ENCODE peak calls at places on chromosomes 11 and 22, in eight cellular contexts. K is cardiac muscle cell, R is A549, E is retinal pigment epithelial cell, I is neural progenitor cell, D is lower leg skin, Q is fibroblast of villous mesenchyme, B is astrocyte of the spinal cord. U is an unnamed sample.

GRCh38 chr11:58829736-58830135 is 14.8 kb downstream of the GLYATL2 start:
- DNase-seq in K (no peak), R (no peak), E (no peak), I (no peak), D (no peak), Q (peak), B (peak), U (peak)

GRCh38 chr22:50507421-50507990 is at the start of gene LMF2:
- DNase-seq in K (no peak), R (peak), E (no peak), I (no peak), D (peak), Q (no peak), B (no peak), U (no peak)

GRCh38 chr22:37911697-37912096 is 5.6 kb downstream of the MICALL1 start:
- DNase-seq in K (no peak), R (no peak), E (no peak), I (no peak), D (no peak), Q (no peak), B (no peak), U (no peak)

GRCh38 chr11:96464695-96465307 is 75.0 kb downstream of the JRKL start:
- DNase-seq in K (peak), R (peak), E (peak), I (peak), D (no peak), Q (peak), B (peak), U (peak)

GRCh38 chr11:79119491-79120284 is 321.1 kb downstream of the TENM4 start:
- DNase-seq in K (peak), R (no peak), E (peak), I (peak), D (peak), Q (no peak), B (no peak), U (no peak)

GRCh38 chr22:25048659-25049657 is 96.4 kb downstream of the KIAA1671 start:
- DNase-seq in K (peak), R (peak), E (no peak), I (peak), D (peak), Q (peak), B (peak), U (peak)

GRCh38 chr11:68987211-68987610 is 6.4 kb upstream of the MRGPRD start:
- DNase-seq in K (no peak), R (no peak), E (peak), I (no peak), D (no peak), Q (no peak), B (no peak), U (no peak)

GRCh38 chr22:37485006-37485713 is 1.0 kb downstream of the MFNG start:
- DNase-seq in K (no peak), R (no peak), E (no peak), I (no peak), D (no peak), Q (no peak), B (no peak), U (no peak)

GRCh38 chr22:35195226-35195625 is 62.1 kb upstream of the HMGXB4 start:
- DNase-seq in K (no peak), R (no peak), E (no peak), I (no peak), D (no peak), Q (no peak), B (no peak), U (no peak)

GRCh38 chr22:41808400-41808799 is 7.9 kb downstream of the CCDC134 start:
- DNase-seq in K (no peak), R (no peak), E (no peak), I (no peak), D (no peak), Q (no peak), B (no peak), U (no peak)

GRCh38 chr11:59616396-59616982 is 915 bp upstream of the OSBP start:
- DNase-seq in K (no peak), R (no peak), E (no peak), I (peak), D (no peak), Q (no peak), B (no peak), U (no peak)

GRCh38 chr11:102446606-102447005 is 6.0 kb downstream of the TMEM123 start:
- DNase-seq in K (peak), R (peak), E (no peak), I (no peak), D (no peak), Q (peak), B (peak), U (no peak)

GRCh38 chr11:123707206-123707605 is 34.3 kb downstream of the ZNF202 start:
- DNase-seq in K (no peak), R (no peak), E (no peak), I (no peak), D (no peak), Q (no peak), B (no peak), U (no peak)

GRCh38 chr11:43573233-43573632 is 107.3 kb upstream of the HSD17B12 start:
- DNase-seq in K (peak), R (no peak), E (no peak), I (peak), D (no peak), Q (no peak), B (no peak), U (no peak)

GRCh38 chr11:132886335-132886734 is 646.0 kb downstream of the OPCML start:
- DNase-seq in K (peak), R (no peak), E (no peak), I (no peak), D (no peak), Q (no peak), B (peak), U (no peak)

GRCh38 chr11:12182650-12183511 is 72.5 kb downstream of the MICAL2 start:
- DNase-seq in K (peak), R (peak), E (no peak), I (no peak), D (peak), Q (peak), B (peak), U (peak)

GRCh38 chr11:3907590-3907989 is 52.1 kb downstream of the STIM1 start:
- DNase-seq in K (no peak), R (no peak), E (no peak), I (no peak), D (no peak), Q (no peak), B (no peak), U (no peak)

GRCh38 chr11:72443016-72443415 is 8.7 kb upstream of the CLPB start:
- DNase-seq in K (peak), R (no peak), E (no peak), I (no peak), D (no peak), Q (peak), B (no peak), U (no peak)

GRCh38 chr11:128463386-128463829 is 124.0 kb downstream of the ETS1 start:
- DNase-seq in K (peak), R (no peak), E (peak), I (no peak), D (no peak), Q (peak), B (peak), U (no peak)

GRCh38 chr11:2811206-2812091 is 74.1 kb downstream of the CDKN1C start:
- DNase-seq in K (no peak), R (no peak), E (no peak), I (no peak), D (no peak), Q (no peak), B (no peak), U (no peak)

GRCh38 chr11:59283825-59284772 is 71.4 kb upstream of the MPEG1 start:
- DNase-seq in K (peak), R (peak), E (peak), I (peak), D (no peak), Q (peak), B (peak), U (peak)

GRCh38 chr22:29635734-29636357 is 32.4 kb downstream of the NF2 start:
- DNase-seq in K (peak), R (peak), E (no peak), I (peak), D (no peak), Q (peak), B (peak), U (peak)

GRCh38 chr11:46364056-46364455 is 16.8 kb downstream of the DGKZ start:
- DNase-seq in K (no peak), R (no peak), E (no peak), I (no peak), D (no peak), Q (no peak), B (no peak), U (no peak)

GRCh38 chr11:21285104-21285503 is 615.7 kb downstream of the NELL1 start:
- DNase-seq in K (no peak), R (no peak), E (no peak), I (no peak), D (no peak), Q (no peak), B (no peak), U (no peak)

GRCh38 chr11:75351541-75352416 is at the start of gene ARRB1:
- DNase-seq in K (peak), R (peak), E (no peak), I (peak), D (peak), Q (peak), B (no peak), U (no peak)

GRCh38 chr11:75583710-75584658 is 21.9 kb downstream of the SERPINH1 start:
- DNase-seq in K (peak), R (no peak), E (no peak), I (peak), D (peak), Q (peak), B (peak), U (no peak)

GRCh38 chr11:117780456-117780855 is 16.6 kb downstream of the DSCAML1 start:
- DNase-seq in K (no peak), R (no peak), E (no peak), I (no peak), D (no peak), Q (no peak), B (no peak), U (no peak)

GRCh38 chr11:22079133-22079847 is 113.6 kb upstream of the ANO5 start:
- DNase-seq in K (no peak), R (no peak), E (no peak), I (no peak), D (no peak), Q (no peak), B (no peak), U (no peak)

GRCh38 chr11:61488651-61489291 is 19.8 kb upstream of the LRRC10B start:
- DNase-seq in K (peak), R (no peak), E (peak), I (peak), D (no peak), Q (peak), B (no peak), U (no peak)

GRCh38 chr11:60095477-60096120 is 7.1 kb downstream of the MS4A2 start:
- DNase-seq in K (no peak), R (no peak), E (no peak), I (no peak), D (no peak), Q (no peak), B (no peak), U (no peak)

GRCh38 chr11:20873054-20873453 is 203.7 kb downstream of the NELL1 start:
- DNase-seq in K (peak), R (peak), E (no peak), I (peak), D (no peak), Q (no peak), B (no peak), U (no peak)

GRCh38 chr11:93957553-93957952 is 63.6 kb upstream of the HEPHL1 start:
- DNase-seq in K (no peak), R (no peak), E (no peak), I (no peak), D (no peak), Q (no peak), B (no peak), U (no peak)

GRCh38 chr11:1728931-1729691 is 21.3 kb downstream of the IFITM10 start:
- DNase-seq in K (no peak), R (no peak), E (no peak), I (no peak), D (no peak), Q (no peak), B (no peak), U (no peak)

DNA sequence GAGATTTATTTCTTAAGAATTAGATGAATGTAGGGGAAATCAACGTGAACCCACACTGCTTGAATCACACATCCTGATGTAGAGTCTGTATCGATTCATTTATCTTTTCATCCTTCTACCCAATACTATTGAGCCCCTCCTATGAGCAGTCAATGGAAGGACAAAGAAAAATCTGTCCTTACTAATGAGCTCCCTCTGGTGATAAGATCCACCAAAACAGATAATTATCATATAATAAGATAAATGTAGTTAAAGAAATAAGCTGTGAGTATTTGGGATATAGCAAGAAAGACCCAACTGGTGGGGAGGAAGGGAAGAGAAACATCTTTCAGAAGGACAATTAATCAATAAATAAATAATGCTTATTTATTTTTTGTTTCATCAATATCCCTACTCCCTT is 385.1 kb upstream of the CCDC90B start:
- DNase-seq in K (no peak), R (no peak), E (no peak), I (no peak), D (no peak), Q (no peak), B (no peak), U (no peak)
- TF ChIP-seq CTCF in K (no peak), R (no peak), E (no peak), I (no peak), D (no peak), Q (peak), B (no peak), U (no peak)

DNA sequence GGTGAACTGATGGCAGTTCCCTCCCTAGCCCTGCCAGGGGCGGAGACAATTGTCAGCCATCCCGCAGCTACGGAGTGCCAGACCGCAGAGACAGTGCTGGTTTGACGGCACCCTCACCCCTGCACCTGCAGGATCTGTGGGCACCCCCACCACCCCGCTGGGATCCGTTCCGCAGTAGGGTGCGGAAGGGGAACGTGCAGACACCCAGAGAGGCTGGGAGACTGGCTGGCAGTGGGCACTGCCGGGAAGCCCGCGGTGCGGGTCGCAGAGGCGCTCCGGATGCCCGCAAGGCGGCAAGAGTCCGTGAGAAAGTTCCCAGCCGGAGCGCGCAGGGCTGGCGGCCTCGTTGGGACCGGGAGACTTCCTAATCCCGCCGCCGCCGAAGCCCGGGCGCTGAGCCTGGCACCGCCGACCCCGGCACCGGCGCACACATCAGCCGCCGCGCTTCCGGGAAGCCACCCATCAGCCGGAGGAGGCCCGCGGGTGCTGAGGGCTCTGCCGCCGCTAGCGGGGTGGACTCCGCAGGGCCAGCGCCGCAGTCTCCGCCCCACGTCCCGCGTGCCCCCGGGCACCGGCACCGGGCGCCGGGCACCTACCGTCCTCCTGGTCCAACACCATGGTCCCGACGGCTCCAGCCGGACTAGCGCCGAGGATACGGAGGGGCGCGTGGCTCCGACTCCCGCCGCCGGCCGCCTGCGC is 4.3 kb upstream of the LMO1 start:
- DNase-seq in K (peak), R (peak), E (no peak), I (peak), D (peak), Q (no peak), B (no peak), U (no peak)
- H3K4me3 ChIP-seq in K (peak), R (peak), E (peak), I (peak), D (peak), Q (no peak), B (no peak), U (peak)

GRCh38 chr11:125088576-125089455 is 22.6 kb downstream of the TMEM218 start:
- DNase-seq in K (no peak), R (no peak), E (no peak), I (no peak), D (peak), Q (no peak), B (no peak), U (no peak)
- TF ChIP-seq CTCF in K (no peak), R (no peak), E (no peak), I (no peak), D (no peak), Q (no peak), B (no peak), U (no peak)

GRCh38 chr22:46001426-46002106 is 24.6 kb upstream of the WNT7B start:
- DNase-seq in K (no peak), R (no peak), E (no peak), I (no peak), D (no peak), Q (no peak), B (peak), U (no peak)

GRCh38 chr22:45998638-45999378 is 21.8 kb upstream of the WNT7B start:
- DNase-seq in K (no peak), R (no peak), E (no peak), I (no peak), D (no peak), Q (no peak), B (no peak), U (no peak)

GRCh38 chr22:45999379-45999971 is 22.5 kb upstream of the WNT7B start:
- DNase-seq in K (no peak), R (no peak), E (no peak), I (no peak), D (no peak), Q (no peak), B (no peak), U (no peak)

GRCh38 chr22:46001046-46001425 is 24.1 kb upstream of the WNT7B start:
- DNase-seq in K (no peak), R (no peak), E (no peak), I (no peak), D (no peak), Q (no peak), B (no peak), U (no peak)

DNA sequence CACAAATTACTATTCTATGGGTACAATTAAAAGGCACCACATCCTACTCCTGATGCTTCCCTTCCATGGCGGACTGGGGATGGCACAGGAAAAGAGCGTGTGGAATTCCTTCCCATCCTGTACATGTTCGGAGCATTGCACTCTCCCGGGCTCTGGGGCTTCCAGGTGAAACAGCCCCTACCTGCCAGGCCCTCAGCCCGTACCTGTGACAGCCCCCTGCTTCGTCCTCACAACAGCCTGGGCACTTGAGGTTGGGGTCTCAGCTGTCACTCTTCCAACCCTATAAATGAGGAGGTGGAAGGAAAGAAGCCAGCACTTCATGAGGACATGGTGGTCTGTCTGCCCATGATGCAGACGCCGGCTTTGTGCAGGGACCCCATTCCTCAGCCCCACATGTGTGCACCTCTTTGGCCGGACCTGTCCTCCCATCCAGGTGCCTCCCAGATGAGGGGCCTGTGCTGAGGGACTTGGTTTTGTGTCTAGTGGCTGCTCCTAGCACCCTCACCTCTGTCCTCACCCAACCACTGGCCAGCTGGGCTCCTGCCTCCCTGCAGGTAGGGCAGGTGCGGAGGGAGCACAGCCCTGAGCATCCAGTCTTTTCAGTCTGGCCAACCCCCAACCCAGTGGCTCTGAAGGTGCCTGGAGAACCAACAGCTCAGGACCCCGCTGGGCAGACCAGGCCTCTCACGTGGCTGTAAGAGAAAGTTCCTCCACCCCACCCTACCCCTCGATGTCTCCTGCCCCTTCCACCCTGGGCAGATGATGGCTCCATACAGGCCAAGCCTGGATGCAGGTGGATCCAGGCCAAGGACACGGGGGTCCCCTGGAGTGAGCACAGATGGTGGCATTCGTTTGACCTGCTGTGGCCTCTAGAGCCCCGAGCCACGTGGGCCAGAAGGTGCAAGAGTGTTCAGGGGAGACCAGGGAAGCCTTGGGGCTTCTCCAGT is 23.4 kb upstream of the WNT7B start:
- DNase-seq in K (no peak), R (no peak), E (no peak), I (no peak), D (no peak), Q (no peak), B (no peak), U (no peak)
- H3K4me3 ChIP-seq in K (no peak), R (no peak), E (no peak), I (no peak), D (no peak), Q (no peak), B (no peak), U (no peak)

GRCh38 chr11:32334822-32335221 is 100.5 kb downstream of the WT1 start:
- DNase-seq in K (no peak), R (peak), E (no peak), I (peak), D (no peak), Q (no peak), B (no peak), U (no peak)

GRCh38 chr11:32331792-32332191 is 103.5 kb downstream of the WT1 start:
- DNase-seq in K (no peak), R (no peak), E (no peak), I (no peak), D (no peak), Q (no peak), B (no peak), U (no peak)

GRCh38 chr11:32332990-32333334 is 102.4 kb downstream of the WT1 start:
- DNase-seq in K (no peak), R (no peak), E (no peak), I (no peak), D (no peak), Q (no peak), B (no peak), U (no peak)

GRCh38 chr11:32331098-32331497 is 104.2 kb downstream of the WT1 start:
- DNase-seq in K (peak), R (no peak), E (no peak), I (no peak), D (no peak), Q (peak), B (no peak), U (peak)

GRCh38 chr11:32333335-32333991 is 101.9 kb downstream of the WT1 start:
- DNase-seq in K (peak), R (peak), E (no peak), I (peak), D (peak), Q (peak), B (peak), U (peak)
- TF ChIP-seq CTCF in K (peak), R (peak), E (peak), I (peak), D (no peak), Q (peak), B (peak), U (peak)

GRCh38 chr11:120532511-120533196 is 21.1 kb downstream of the GRIK4 start:
- DNase-seq in K (peak), R (no peak), E (no peak), I (peak), D (no peak), Q (peak), B (peak), U (peak)
- H3K4me3 ChIP-seq in K (no peak), R (no peak), E (no peak), I (no peak), D (no peak), Q (no peak), B (no peak), U (no peak)

U was measured in astrocyte of the cerebellum.